ENCODE peak calls at places on chromosomes 2 and 18, in four cellular contexts. Q is neural crest cell; R is stimulated activated naive CD8-positive, alpha-beta T cell treated with anti-CD3 and anti-CD28 coated beads, Interleukin-15, amount 100 ng/mL, for 72 hours; Z is EL. W is an unnamed sample.

GRCh38 chr2:237603718-237604362 is 13.3 kb upstream of the RAB17 start:
- DNase-seq in R (peak), Q (no peak), Z (peak), W (peak)

GRCh38 chr2:39851691-39852110 is 72.6 kb upstream of the THUMPD2 start:
- DNase-seq in Q (no peak), R (no peak), Z (peak), W (peak)

GRCh38 chr2:238654479-238654878 is 193.4 kb upstream of the TWIST2 start:
- DNase-seq in Q (no peak), Z (no peak), R (no peak), W (no peak)

GRCh38 chr18:35905436-35905835 is 67.0 kb upstream of the RMP24 start:
- DNase-seq in R (no peak), Z (no peak), Q (no peak), W (no peak)

GRCh38 chr2:211899871-211900482 is 638.6 kb downstream of the ERBB4 start:
- DNase-seq in Z (no peak), Q (no peak), R (no peak), W (no peak)

GRCh38 chr2:196331143-196331542 is 159.8 kb upstream of the STK17B start:
- DNase-seq in Q (no peak), Z (peak), R (no peak), W (peak)

GRCh38 chr2:104976603-104977120 is 61.2 kb upstream of the MRPS9 start:
- DNase-seq in Z (no peak), R (peak), Q (no peak), W (no peak)

GRCh38 chr2:216657086-216657855 is 24.1 kb downstream of the IGFBP2 start:
- DNase-seq in Q (no peak), Z (no peak), R (no peak), W (peak)

GRCh38 chr2:64105676-64106461 is 38.4 kb downstream of the PELI1 start:
- DNase-seq in Z (no peak), Q (no peak), R (no peak), W (peak)

GRCh38 chr2:241762321-241762932 is 14.2 kb upstream of the GAL3ST2 start:
- DNase-seq in R (peak), Z (no peak), Q (no peak), W (peak)

GRCh38 chr2:218400167-218400929 is 680 bp downstream of the CTDSP1 start:
- DNase-seq in Q (no peak), R (no peak), Z (peak), W (peak)

GRCh38 chr18:79917351-79918088 is 33.9 kb downstream of the SLC66A2 start:
- DNase-seq in Z (no peak), R (peak), Q (no peak), W (no peak)

GRCh38 chr2:52805901-52806410 is 961.6 kb upstream of the CHAC2 start:
- DNase-seq in Q (no peak), R (no peak), Z (no peak), W (no peak)

GRCh38 chr2:191574232-191574631 is 103.7 kb upstream of the NABP1 start:
- DNase-seq in Z (peak), Q (no peak), R (no peak), W (no peak)

GRCh38 chr2:120850551-120850950 is 114.9 kb downstream of the GLI2 start:
- DNase-seq in R (no peak), Q (no peak), Z (no peak), W (no peak)

GRCh38 chr2:60945341-60945740 is 64.0 kb downstream of the REL start:
- DNase-seq in R (no peak), Q (no peak), Z (no peak), W (no peak)

W was measured in EH.